ENCODE peak calls at places on chromosomes 13 and 19, in four cellular contexts. S, T, P and E are unnamed samples.

GRCh38 chr13:33865945-33866344 is 48.0 kb downstream of the RFC3 start:
- DNase-seq in S (no peak), T (no peak), P (no peak), E (no peak)

GRCh38 chr19:13866463-13867046 is 10.4 kb upstream of the NANOS3 start:
- DNase-seq in S (no peak), T (peak), P (no peak), E (no peak)

GRCh38 chr19:57633832-57634131 is 814 bp downstream of the ZNF211 start:
- DNase-seq in S (no peak), T (no peak), P (no peak), E (no peak)

GRCh38 chr13:43383488-43384165 is 360.2 kb downstream of the DNAJC15 start:
- DNase-seq in S (no peak), T (no peak), P (no peak), E (no peak)

GRCh38 chr13:57630661-57631606 is 610 bp upstream of the PCDH17 start:
- DNase-seq in S (no peak), T (peak), P (no peak), E (peak)

GRCh38 chr19:52170863-52171320 is 529 bp downstream of the ZNF836 start:
- DNase-seq in S (peak), T (no peak), P (no peak), E (peak)

GRCh38 chr19:10968527-10969081 is 7.8 kb downstream of the SMARCA4 start:
- DNase-seq in S (no peak), T (no peak), P (no peak), E (no peak)

GRCh38 chr19:34220472-34221063 is 33.8 kb upstream of the GARRE1 start:
- DNase-seq in S (peak), T (peak), P (peak), E (no peak)

GRCh38 chr13:101013245-101013644 is 338.6 kb upstream of the TMTC4 start:
- DNase-seq in S (no peak), T (no peak), P (no peak), E (no peak)

GRCh38 chr13:112451512-112452379 is 75.6 kb downstream of the SPACA7 start:
- DNase-seq in S (no peak), T (no peak), P (peak), E (no peak)

GRCh38 chr19:45578861-45579260 is 5.7 kb downstream of the OPA3 start:
- DNase-seq in S (no peak), T (no peak), P (no peak), E (no peak)

GRCh38 chr13:87403748-87404432 is 267.3 kb upstream of the SLITRK5 start:
- DNase-seq in S (no peak), T (no peak), P (no peak), E (no peak)

GRCh38 chr13:33642374-33643065 is 175.4 kb upstream of the RFC3 start:
- DNase-seq in S (peak), T (no peak), P (no peak), E (no peak)

GRCh38 chr19:4910594-4911273 is 1.4 kb downstream of the UHRF1 start:
- DNase-seq in S (peak), T (peak), P (peak), E (no peak)